ENCODE peak calls at places on chromosomes 12 and 14, in four cellular contexts. B, L, C and O are unnamed samples.

GRCh38 chr14:75273272-75274044 is 5.2 kb upstream of the FOS start:
- DNase-seq in B (no peak), L (no peak), C (no peak), O (no peak)

GRCh38 chr14:98909251-98909944 is 362.6 kb downstream of the BCL11B start:
- DNase-seq in B (peak), L (peak), C (no peak), O (peak)

GRCh38 chr12:60112778-60113177 is 516.9 kb downstream of the SLC16A7 start:
- DNase-seq in B (no peak), L (no peak), C (no peak), O (no peak)

GRCh38 chr14:71555654-71556559 is 376.3 kb upstream of the RGS6 start:
- DNase-seq in B (no peak), L (peak), C (peak), O (no peak)

GRCh38 chr12:54765652-54766051 is 88.7 kb upstream of the MUCL1 start:
- DNase-seq in B (no peak), L (no peak), C (no peak), O (no peak)

GRCh38 chr12:78584695-78585094 is 279.9 kb upstream of the SYT1 start:
- DNase-seq in B (peak), L (peak), C (no peak), O (no peak)

GRCh38 chr14:32020882-32021281 is 56.2 kb upstream of the ARHGAP5 start:
- DNase-seq in B (no peak), L (no peak), C (peak), O (no peak)

GRCh38 chr14:104007121-104007520 is 64.8 kb upstream of the RD3L start:
- DNase-seq in B (no peak), L (no peak), C (no peak), O (no peak)

GRCh38 chr14:55430024-55430690 is 10.3 kb downstream of the TBPL2 start:
- DNase-seq in B (peak), L (peak), C (peak), O (no peak)

GRCh38 chr14:106044949-106045596 is 518.7 kb downstream of the TMEM121 start:
- DNase-seq in B (peak), L (peak), C (peak), O (peak)

GRCh38 chr12:122406701-122407154 is 15.7 kb downstream of the CLIP1 start:
- DNase-seq in B (no peak), L (peak), C (no peak), O (no peak)

GRCh38 chr12:26195641-26196423 is 459 bp downstream of the SSPN start:
- DNase-seq in B (no peak), L (no peak), C (no peak), O (peak)

DNA sequence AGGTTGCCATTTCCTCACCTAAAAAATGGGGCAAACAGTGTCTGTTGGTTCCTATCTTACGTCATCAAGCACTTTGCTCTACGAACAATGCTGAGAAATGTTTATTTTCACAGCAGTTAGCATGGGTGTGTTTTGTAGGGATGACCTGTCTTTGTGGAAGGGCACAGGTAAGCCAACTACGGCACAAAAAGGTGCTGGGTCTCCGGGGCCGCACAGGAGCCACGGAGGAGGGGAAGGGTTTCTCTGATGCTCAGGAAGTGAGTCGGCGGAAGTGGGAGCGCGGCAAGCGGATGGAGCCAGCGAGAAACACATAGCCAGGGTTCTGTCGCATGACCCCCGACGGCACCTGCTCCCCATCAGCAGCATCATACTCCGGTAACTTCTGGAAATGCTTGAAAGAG is 65.6 kb upstream of the TCL1B start:
- DNase-seq in B (no peak), L (no peak), C (peak), O (no peak)
- TF ChIP-seq SIN3A in B (no peak), L (no peak), C (no peak), O (no peak)

GRCh38 chr14:92258934-92259333 is 64.0 kb upstream of the SLC24A4 start:
- DNase-seq in B (no peak), L (no peak), C (peak), O (no peak)

GRCh38 chr14:92252291-92252690 is 70.7 kb upstream of the SLC24A4 start:
- DNase-seq in B (no peak), L (no peak), C (no peak), O (no peak)

GRCh38 chr14:92259613-92260357 is 63.2 kb upstream of the SLC24A4 start:
- DNase-seq in B (no peak), L (no peak), C (no peak), O (no peak)

GRCh38 chr14:92253381-92253894 is 69.5 kb upstream of the SLC24A4 start:
- DNase-seq in B (no peak), L (no peak), C (no peak), O (no peak)

GRCh38 chr14:92254786-92255185 is 68.2 kb upstream of the SLC24A4 start:
- DNase-seq in B (no peak), L (no peak), C (no peak), O (no peak)
- H3K4me3 ChIP-seq in B (no peak), L (no peak), C (no peak), O (no peak)

GRCh38 chr14:101732128-101732527 is 29.4 kb upstream of the PPP2R5C start:
- DNase-seq in B (peak), L (no peak), C (no peak), O (no peak)

GRCh38 chr14:101729382-101729781 is 32.1 kb upstream of the PPP2R5C start:
- DNase-seq in B (no peak), L (no peak), C (no peak), O (no peak)

GRCh38 chr14:101730626-101731186 is 30.8 kb upstream of the PPP2R5C start:
- DNase-seq in B (no peak), L (no peak), C (no peak), O (no peak)

GRCh38 chr14:101733211-101733610 is 28.3 kb upstream of the PPP2R5C start:
- DNase-seq in B (peak), L (no peak), C (no peak), O (no peak)

DNA sequence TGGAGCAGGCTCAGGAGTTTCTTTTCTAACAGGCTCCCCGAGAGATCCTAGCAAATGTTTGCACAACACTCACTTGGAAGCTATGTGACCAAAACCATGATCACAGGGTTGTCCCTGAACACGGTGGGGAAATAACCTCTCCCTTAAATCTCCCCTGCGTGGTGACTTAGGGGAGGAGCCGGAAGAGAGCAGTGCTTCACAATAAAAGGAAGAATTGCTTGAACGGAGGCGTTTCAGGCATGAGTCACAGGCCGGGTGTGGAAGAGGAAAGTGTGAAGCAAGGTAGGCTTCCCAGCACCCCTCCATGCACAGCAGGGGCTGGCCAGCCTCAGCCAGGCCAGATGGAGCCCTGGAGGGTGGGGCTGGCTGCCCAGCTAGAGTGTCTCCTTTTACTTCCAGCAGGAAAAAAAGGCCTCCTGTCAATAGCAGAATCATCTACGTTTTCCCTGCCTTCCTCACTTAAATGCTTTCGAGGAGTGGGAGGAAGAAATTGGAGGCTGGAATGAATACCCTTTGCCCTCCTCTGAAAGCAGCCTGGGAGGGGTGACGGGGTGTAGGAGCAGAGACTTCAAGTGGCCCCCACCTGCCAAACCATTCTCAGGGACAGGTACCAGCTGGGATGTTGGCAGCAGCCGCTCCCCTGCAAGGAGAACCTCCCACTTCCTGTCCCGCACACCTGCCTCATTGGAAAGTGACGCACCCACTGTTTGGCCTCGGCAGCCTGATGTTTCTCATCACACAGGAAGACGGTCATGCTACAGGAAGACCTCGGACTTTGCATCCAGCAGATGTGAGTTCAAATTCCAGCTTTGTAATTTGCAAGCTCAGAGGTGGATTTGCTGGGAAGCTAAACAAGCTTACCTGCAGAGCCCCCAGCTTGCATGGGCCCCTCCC is 30.1 kb upstream of the PPP2R5C start:
- DNase-seq in B (peak), L (peak), C (peak), O (no peak)
- TF ChIP-seq TCF7L2 in B (peak), L (no peak), C (no peak), O (no peak)

GRCh38 chr12:6032726-6033125 is 87.7 kb upstream of the ANO2 start:
- DNase-seq in B (no peak), L (no peak), C (no peak), O (no peak)

GRCh38 chr12:6029401-6029800 is 84.3 kb upstream of the ANO2 start:
- DNase-seq in B (no peak), L (no peak), C (no peak), O (no peak)

GRCh38 chr12:6030081-6030480 is 85.0 kb upstream of the ANO2 start:
- DNase-seq in B (no peak), L (no peak), C (no peak), O (no peak)

DNA sequence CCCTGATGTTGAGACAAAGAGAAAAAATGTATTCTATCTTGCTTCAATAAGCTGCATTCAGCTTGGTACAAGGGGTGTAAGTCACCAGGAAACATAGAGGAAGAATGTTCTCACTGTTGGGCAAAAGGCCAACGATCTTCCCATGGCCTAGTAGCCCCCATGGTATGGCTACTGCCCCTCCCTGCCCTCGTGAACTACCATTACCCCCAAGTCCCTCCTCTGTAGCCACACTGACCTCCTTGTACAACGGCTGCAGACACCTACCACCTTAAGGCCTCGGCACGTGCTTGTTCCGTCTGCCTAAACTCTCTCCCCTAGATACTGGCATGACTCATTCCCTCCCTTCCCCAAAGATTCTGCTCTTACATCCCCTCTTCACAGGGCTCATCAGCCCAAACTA is 81.9 kb upstream of the ANO2 start:
- DNase-seq in B (no peak), L (no peak), C (no peak), O (no peak)
- TF ChIP-seq SIN3A in B (no peak), L (no peak), C (no peak), O (no peak)

DNA sequence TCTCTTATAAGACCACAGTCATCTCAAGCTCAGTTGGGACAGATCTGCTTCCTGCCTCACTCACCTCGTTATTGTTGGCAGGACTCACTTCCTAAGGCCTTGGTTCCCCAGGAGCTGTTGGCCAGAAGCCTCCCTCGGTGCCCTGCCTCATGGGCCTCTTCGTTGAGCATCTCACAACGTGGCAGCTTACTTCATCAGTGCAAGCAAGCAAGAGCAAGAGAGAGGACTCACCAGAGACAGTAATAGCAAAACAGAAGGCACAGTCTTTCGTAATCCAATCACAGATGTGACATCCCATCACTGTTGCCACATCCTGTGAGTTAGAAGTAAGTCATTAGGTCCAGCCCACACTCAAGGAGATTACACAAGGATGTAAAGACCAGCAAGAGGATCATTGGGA is 5.1 kb upstream of the NUMB start:
- DNase-seq in B (no peak), L (peak), C (no peak), O (peak)
- H3K4me3 ChIP-seq in B (no peak), L (peak), C (no peak), O (no peak)